ENCODE peak calls at places on chromosomes 7 and 10, in four cellular contexts. B, P, E and H are unnamed samples.
A peak's percentile ranks its signal among the peaks of the same experiment; 100 is the strongest.

GRCh38 chr7:28029036-28029435 is 151.6 kb downstream of the JAZF1 start:
- DNase-seq in E (no peak), B (no peak), P (no peak), H (no peak)

GRCh38 chr7:40915061-40915460 is 780.3 kb downstream of the SUGCT start:
- DNase-seq in P (no peak), B (no peak), E (no peak), H (no peak)

GRCh38 chr10:127827354-127828140 is 65.2 kb downstream of the CLRN3 start:
- DNase-seq in P (no peak), E (no peak), B (no peak), H (no peak)

GRCh38 chr7:16083931-16084330 is 337.4 kb downstream of the CRPPA start:
- DNase-seq in E (no peak), P (no peak), B (no peak), H (no peak)

GRCh38 chr10:45418859-45419672 is 45.0 kb downstream of the ALOX5 start:
- DNase-seq in E (peak; percentile 76), P (peak; percentile 74), B (peak; percentile 82), H (no peak)

GRCh38 chr7:7292608-7293007 is 110.3 kb downstream of the C1GALT1 start:
- DNase-seq in E (no peak), P (no peak), B (no peak), H (no peak)

GRCh38 chr7:115015619-115016018 is 93.7 kb downstream of the MDFIC start:
- DNase-seq in P (no peak), E (no peak), B (no peak), H (no peak)

GRCh38 chr7:128103498-128104108 is 72.4 kb upstream of the LRRC4 start:
- DNase-seq in B (no peak), E (peak; percentile 64), P (peak; percentile 37), H (no peak)

GRCh38 chr10:62805139-62806092 is 896 bp downstream of the ADO start:
- DNase-seq in E (peak; percentile 72), B (peak; percentile 78), P (peak; percentile 59), H (no peak)

GRCh38 chr10:5775705-5776104 is 37.5 kb downstream of the GDI2 start:
- DNase-seq in E (no peak), P (peak; percentile 33), B (no peak), H (no peak)

GRCh38 chr7:34208878-34209621 is 303.7 kb downstream of the BMPER start:
- DNase-seq in E (no peak), B (no peak), P (no peak), H (no peak)

GRCh38 chr7:7996568-7996967 is 28.0 kb downstream of the GLCCI1 start:
- DNase-seq in P (no peak), E (no peak), B (no peak), H (peak; percentile 29)

GRCh38 chr7:112079122-112079521 is 127.1 kb downstream of the DOCK4 start:
- DNase-seq in E (no peak), P (no peak), B (no peak), H (no peak)

GRCh38 chr7:112081778-112082177 is 124.4 kb downstream of the DOCK4 start:
- DNase-seq in B (no peak), P (no peak), E (peak; percentile 70), H (no peak)

GRCh38 chr7:112080441-112080840 is 125.8 kb downstream of the DOCK4 start:
- DNase-seq in E (peak; percentile 62), P (no peak), B (no peak), H (peak; percentile 63)

GRCh38 chr7:112080974-112081373 is 125.2 kb downstream of the DOCK4 start:
- DNase-seq in E (peak; percentile 62), B (no peak), P (no peak), H (no peak)

DNA sequence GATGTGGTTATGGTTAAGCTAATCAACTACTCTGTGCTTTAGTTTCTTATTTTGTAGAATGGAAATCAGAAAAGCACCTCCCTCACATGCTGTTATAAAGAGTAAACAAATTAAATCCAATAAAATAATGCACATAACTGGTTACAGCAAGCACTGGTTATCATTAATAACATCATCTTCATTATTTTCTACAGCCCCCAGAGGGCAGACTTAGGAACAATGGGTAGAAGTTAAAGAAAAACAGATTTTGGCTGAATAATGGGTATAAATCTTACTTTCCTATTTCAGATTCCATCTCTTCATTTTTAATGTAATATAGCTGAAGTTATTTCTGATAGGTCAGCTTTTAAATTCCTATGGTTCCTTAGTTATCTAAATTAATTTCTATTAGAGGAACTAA is 126.5 kb downstream of the DOCK4 start:
- DNase-seq in P (no peak), E (no peak), B (no peak), H (no peak)
- H3K27ac ChIP-seq in P (no peak overlapping the region), E (no peak overlapping the region), B (no peak overlapping the region), H (peak overlapping the region; percentile 75)

DNA sequence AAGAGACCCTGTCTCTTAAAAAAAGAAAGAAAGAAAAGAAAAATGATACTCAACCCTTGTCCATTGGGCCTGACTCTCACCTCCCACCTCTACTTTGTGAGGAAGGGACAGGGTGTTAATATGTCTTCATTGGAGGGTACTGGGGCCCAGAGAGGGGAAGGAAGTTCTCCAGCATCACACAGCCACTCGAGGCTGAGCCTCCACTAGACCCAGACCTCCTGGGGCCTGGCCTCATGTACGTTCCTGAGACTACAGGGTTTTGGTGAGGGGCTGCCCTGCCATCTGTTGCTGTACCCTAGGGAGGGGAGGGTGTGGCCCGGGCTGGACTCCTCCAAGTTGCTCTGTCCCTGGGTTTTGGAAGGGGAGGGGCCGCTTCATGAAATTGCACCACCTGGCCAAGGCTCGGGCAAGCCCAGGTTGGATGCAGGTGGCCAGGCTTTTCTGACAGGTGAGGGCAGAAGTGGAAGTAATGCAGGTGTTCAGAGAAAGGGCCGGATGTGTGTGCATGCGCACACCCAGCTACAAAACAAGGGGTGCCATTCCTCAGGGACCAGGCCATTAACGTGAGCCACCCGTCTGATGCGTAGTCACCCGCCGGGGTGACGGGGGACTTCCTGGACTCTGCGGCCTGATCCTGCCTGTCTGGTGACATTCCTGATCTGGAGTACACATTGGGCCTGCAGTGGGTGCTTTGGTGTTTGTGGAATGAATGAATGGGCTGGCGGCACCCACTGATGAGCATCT is 21.7 kb downstream of the GTF2IRD1 start:
- DNase-seq in B (no peak), P (no peak), E (no peak), H (no peak)
- H3K27ac ChIP-seq in B (no peak overlapping the region), P (no peak overlapping the region), E (no peak overlapping the region), H (peak overlapping the region; percentile 97)

DNA sequence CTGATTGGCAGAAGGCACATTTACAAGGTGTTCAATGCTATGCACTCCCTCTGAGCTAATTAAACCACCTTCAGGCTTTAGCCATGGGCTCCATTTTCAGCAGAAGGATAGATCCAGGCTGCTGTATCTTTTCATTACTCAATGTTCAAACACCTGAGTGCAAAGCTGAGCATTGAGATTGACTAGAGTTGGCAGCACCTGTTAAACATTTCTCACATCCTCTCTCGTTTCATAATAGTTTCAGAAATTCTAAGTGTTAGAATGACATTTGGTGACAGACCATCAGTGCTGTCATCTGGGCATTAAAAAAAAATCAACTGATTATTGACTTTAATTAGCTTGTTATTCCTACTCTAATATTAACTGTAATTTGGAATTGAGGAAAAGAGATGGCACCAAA is 187.1 kb upstream of the SEMA3E start:
- DNase-seq in E (no peak), P (no peak), B (no peak), H (no peak)
- H3K27ac ChIP-seq in E (no peak overlapping the region), P (no peak overlapping the region), B (no peak overlapping the region), H (no peak overlapping the region)

DNA sequence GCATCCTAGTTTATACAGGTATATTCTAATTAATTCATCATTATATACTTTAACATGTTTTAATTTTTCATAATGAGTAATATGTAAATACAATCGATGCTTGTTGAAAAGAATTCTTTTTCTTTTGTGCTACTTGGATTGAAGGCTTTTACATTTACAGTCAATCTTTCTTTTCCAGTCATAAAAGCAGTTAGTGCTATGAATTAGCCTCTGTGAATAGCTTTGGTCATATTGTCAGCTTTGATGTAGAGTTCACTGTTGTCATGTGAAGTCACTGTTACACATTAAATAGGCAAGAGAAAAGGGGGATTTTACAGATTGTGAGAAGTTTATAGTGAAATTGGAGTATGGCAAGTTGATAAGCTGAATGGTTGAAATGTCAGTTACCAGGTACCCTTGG is 103.3 kb upstream of the FAM133B start:
- DNase-seq in P (no peak), E (no peak), B (no peak), H (no peak)
- H3K27ac ChIP-seq in P (peak overlapping the region; percentile 90), E (peak overlapping the region; percentile 44), B (no peak overlapping the region), H (no peak overlapping the region)

GRCh38 chr7:106069471-106070200 is 42.5 kb downstream of the SYPL1 start:
- DNase-seq in P (no peak), B (no peak), E (no peak), H (no peak)

GRCh38 chr7:106065560-106066500 is 46.3 kb downstream of the SYPL1 start:
- DNase-seq in B (peak; percentile 67), E (peak; percentile 70), P (peak; percentile 66), H (no peak)

GRCh38 chr7:106068986-106069385 is 43.1 kb downstream of the SYPL1 start:
- DNase-seq in E (no peak), B (no peak), P (no peak), H (peak; percentile 43)

GRCh38 chr7:106068538-106068961 is 43.6 kb downstream of the SYPL1 start:
- DNase-seq in B (no peak), P (no peak), E (no peak), H (no peak)

GRCh38 chr7:106067678-106068077 is 44.4 kb downstream of the SYPL1 start:
- DNase-seq in E (no peak), P (no peak), B (no peak), H (no peak)
- H3K27ac ChIP-seq in E (no peak overlapping the region), P (no peak overlapping the region), B (no peak overlapping the region), H (no peak overlapping the region)

GRCh38 chr10:1515780-1516491 is 221.4 kb downstream of the ADARB2 start:
- DNase-seq in P (no peak), E (no peak), B (no peak), H (no peak)

GRCh38 chr10:1513221-1513620 is 224.1 kb downstream of the ADARB2 start:
- DNase-seq in E (no peak), B (no peak), P (no peak), H (no peak)

GRCh38 chr10:1516492-1517224 is 220.7 kb downstream of the ADARB2 start:
- DNase-seq in B (no peak), P (no peak), E (no peak), H (no peak)

GRCh38 chr10:1515121-1515779 is 222.1 kb downstream of the ADARB2 start:
- DNase-seq in E (no peak), P (no peak), B (no peak), H (no peak)

GRCh38 chr10:1514641-1515040 is 222.7 kb downstream of the ADARB2 start:
- DNase-seq in E (no peak), P (no peak), B (no peak), H (no peak)
- H3K27ac ChIP-seq in E (no peak overlapping the region), P (no peak overlapping the region), B (no peak overlapping the region), H (no peak overlapping the region)

DNA sequence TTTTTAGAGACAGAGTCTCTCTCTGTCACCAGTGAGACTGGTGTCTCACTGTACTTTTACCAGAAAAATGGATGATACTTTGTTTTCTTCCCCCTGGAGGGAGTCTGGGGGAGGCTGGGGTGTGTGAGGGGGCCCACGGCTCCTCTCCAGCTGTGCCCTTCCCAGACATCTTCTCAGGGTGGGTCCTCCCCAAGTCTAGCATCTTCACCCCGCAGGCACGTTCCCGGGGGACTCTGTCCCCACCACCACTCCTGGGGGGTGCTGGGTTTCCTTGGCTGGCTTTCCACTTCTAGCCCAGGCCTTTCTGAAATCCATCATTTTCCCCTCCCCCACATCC is 61.8 kb upstream of the MKRN1 start:
- DNase-seq in B (no peak), E (no peak), P (no peak), H (no peak)
- H3K27ac ChIP-seq in B (peak overlapping the region; percentile 73), E (peak overlapping the region; percentile 19), P (peak overlapping the region; percentile 25), H (peak overlapping the region; percentile 34)

DNA sequence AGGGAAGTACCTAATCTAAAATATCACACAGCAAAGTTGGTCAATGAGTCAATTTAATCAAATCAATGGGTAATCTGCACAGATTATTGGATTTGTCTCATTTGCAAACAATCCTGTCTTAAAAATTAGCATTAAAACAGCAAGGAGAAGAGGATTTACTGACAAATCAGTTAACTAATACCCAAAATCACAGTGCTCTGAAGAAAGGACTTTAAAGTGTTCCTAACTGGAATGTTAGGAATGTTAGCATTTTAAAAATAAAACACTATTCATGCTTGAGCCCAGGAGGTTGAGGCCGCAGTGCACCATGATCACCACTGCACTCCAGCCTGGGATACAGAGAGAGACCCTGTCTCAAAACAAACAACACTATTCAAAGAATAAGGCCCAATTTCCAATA is 83.1 kb downstream of the CHCHD3 start:
- DNase-seq in P (no peak), E (no peak), B (peak; percentile 28), H (no peak)
- H3K27ac ChIP-seq in P (no peak overlapping the region), E (no peak overlapping the region), B (peak overlapping the region; percentile 0), H (no peak overlapping the region)